ENCODE peak calls at places on chromosome 19, in four cellular contexts. Y, S, T and D are unnamed samples.

GRCh38 chr19:3202346-3202745 is 16.6 kb downstream of the NCLN start:
- DNase-seq in T (no peak), S (no peak), Y (no peak), D (no peak)

GRCh38 chr19:29532097-29532496 is 6.3 kb downstream of the VSTM2B start:
- DNase-seq in Y (no peak), S (no peak), T (peak), D (no peak)

GRCh38 chr19:15526408-15526807 is 18.1 kb downstream of the CYP4F22 start:
- DNase-seq in T (no peak), Y (no peak), S (no peak), D (no peak)

GRCh38 chr19:32363175-32363574 is 17.8 kb downstream of the ZNF507 start:
- DNase-seq in S (no peak), Y (peak), T (peak), D (no peak)

GRCh38 chr19:5171711-5172110 is 168.9 kb downstream of the PTPRS start:
- DNase-seq in S (no peak), T (peak), Y (no peak), D (no peak)

GRCh38 chr19:2612619-2613249 is 89.8 kb downstream of the GNG7 start:
- DNase-seq in T (no peak), S (peak), Y (no peak), D (no peak)

GRCh38 chr19:884420-885211 is 8.4 kb downstream of the MED16 start:
- DNase-seq in Y (no peak), T (no peak), S (no peak), D (no peak)

GRCh38 chr19:56170261-56170660 is 5.5 kb upstream of the GALP start:
- DNase-seq in S (no peak), Y (no peak), T (peak), D (peak)

GRCh38 chr19:34480491-34480890 is 1.1 kb upstream of the WTIP start:
- DNase-seq in S (no peak), T (no peak), Y (no peak), D (no peak)

GRCh38 chr19:1307320-1307719 is 21.6 kb downstream of the EFNA2 start:
- DNase-seq in S (no peak), T (no peak), Y (no peak), D (no peak)

GRCh38 chr19:43739836-43740235 is 14.9 kb downstream of the SMG9 start:
- DNase-seq in T (peak), S (no peak), Y (no peak), D (peak)

GRCh38 chr19:39506944-39507714 is 7.8 kb upstream of the SELENOV start:
- DNase-seq in T (peak), S (no peak), Y (peak), D (peak)

GRCh38 chr19:57241181-57241580 is 749 bp downstream of the ZNF805 start:
- DNase-seq in T (peak), S (no peak), Y (peak), D (peak)

GRCh38 chr19:46755853-46756543 is 9.7 kb upstream of the STRN4 start:
- DNase-seq in Y (no peak), T (no peak), S (no peak), D (no peak)

GRCh38 chr19:40716031-40716654 is 543 bp downstream of the COQ8B start:
- DNase-seq in Y (no peak), T (peak), S (peak), D (peak)

GRCh38 chr19:55452381-55453325 is 8.8 kb downstream of the ISOC2 start:
- DNase-seq in Y (peak), T (peak), S (peak), D (peak)